ENCODE peak calls at places on chromosomes 5 and 9, in ten cellular contexts. S, M, R, A, E, F, B, K, O and L are unnamed samples.

GRCh38 chr9:5554254-5554653 is 43.9 kb downstream of the PDCD1LG2 start:
- DNase-seq in A (no peak), B (peak), F (no peak), M (no peak), R (no peak), E (no peak), O (no peak), S (no peak), K (peak), L (no peak)

GRCh38 chr5:169519358-169519757 is 64.2 kb upstream of the SPDL1 start:
- DNase-seq in K (no peak), E (no peak), O (no peak), M (no peak), A (no peak), R (no peak), B (no peak), S (no peak), F (no peak), L (no peak)

GRCh38 chr9:127283917-127284316 is 19.3 kb downstream of the GARNL3 start:
- DNase-seq in O (no peak), F (peak), R (peak), E (peak), K (peak), A (peak), S (peak), B (peak), M (no peak), L (peak)

GRCh38 chr9:125977223-125977622 is 230.1 kb downstream of the PBX3 start:
- DNase-seq in F (peak), A (no peak), M (no peak), K (peak), R (no peak), S (peak), B (no peak), E (peak), O (no peak), L (no peak)

GRCh38 chr5:1915316-1915715 is 32.6 kb upstream of the IRX4 start:
- DNase-seq in F (no peak), O (no peak), M (no peak), S (no peak), A (no peak), K (no peak), R (no peak), B (no peak), E (no peak), L (no peak)

GRCh38 chr5:159903134-159903533 is 13.1 kb upstream of the ADRA1B start:
- DNase-seq in F (no peak), R (no peak), E (no peak), M (no peak), S (peak), A (no peak), K (no peak), B (no peak), O (no peak), L (peak)

GRCh38 chr5:176183321-176184074 is 54.7 kb upstream of the SIMC1 start:
- DNase-seq in K (no peak), B (no peak), E (no peak), F (no peak), M (no peak), S (no peak), A (no peak), O (no peak), R (no peak), L (no peak)

GRCh38 chr9:5698004-5698403 is 69.1 kb downstream of the RIC1 start:
- DNase-seq in M (no peak), K (no peak), A (no peak), E (peak), B (no peak), S (no peak), O (no peak), F (no peak), R (no peak), L (no peak)

GRCh38 chr9:6922124-6922676 is 164.4 kb downstream of the KDM4C start:
- DNase-seq in M (no peak), B (no peak), E (no peak), O (no peak), K (no peak), F (no peak), S (no peak), A (no peak), R (no peak), L (no peak)

GRCh38 chr5:44783916-44784315 is 24.8 kb upstream of the MRPS30 start:
- DNase-seq in M (no peak), E (no peak), K (no peak), R (no peak), A (no peak), O (no peak), F (no peak), B (no peak), S (no peak), L (no peak)

GRCh38 chr9:14209399-14209990 is 104.4 kb downstream of the NFIB start:
- DNase-seq in E (no peak), R (no peak), M (no peak), A (no peak), K (no peak), S (no peak), O (no peak), B (no peak), F (no peak), L (no peak)

GRCh38 chr5:132677682-132678400 is 4.1 kb downstream of the IL4 start:
- DNase-seq in F (no peak), M (no peak), K (no peak), B (no peak), O (no peak), A (no peak), R (no peak), E (no peak), S (no peak), L (peak)

GRCh38 chr9:23590601-23591000 is 235.4 kb downstream of the ELAVL2 start:
- DNase-seq in K (no peak), R (no peak), F (no peak), A (no peak), B (no peak), M (no peak), O (no peak), S (no peak), E (no peak), L (peak)

GRCh38 chr9:27549196-27549737 is 19.7 kb upstream of the MOB3B start:
- DNase-seq in S (peak), O (no peak), M (no peak), B (no peak), R (no peak), F (peak), A (no peak), K (peak), E (peak), L (peak)

GRCh38 chr9:136773386-136774044 is 9.2 kb upstream of the LCN15 start:
- DNase-seq in K (peak), M (no peak), S (no peak), F (no peak), A (no peak), R (no peak), E (peak), O (no peak), B (peak), L (no peak)

DNA sequence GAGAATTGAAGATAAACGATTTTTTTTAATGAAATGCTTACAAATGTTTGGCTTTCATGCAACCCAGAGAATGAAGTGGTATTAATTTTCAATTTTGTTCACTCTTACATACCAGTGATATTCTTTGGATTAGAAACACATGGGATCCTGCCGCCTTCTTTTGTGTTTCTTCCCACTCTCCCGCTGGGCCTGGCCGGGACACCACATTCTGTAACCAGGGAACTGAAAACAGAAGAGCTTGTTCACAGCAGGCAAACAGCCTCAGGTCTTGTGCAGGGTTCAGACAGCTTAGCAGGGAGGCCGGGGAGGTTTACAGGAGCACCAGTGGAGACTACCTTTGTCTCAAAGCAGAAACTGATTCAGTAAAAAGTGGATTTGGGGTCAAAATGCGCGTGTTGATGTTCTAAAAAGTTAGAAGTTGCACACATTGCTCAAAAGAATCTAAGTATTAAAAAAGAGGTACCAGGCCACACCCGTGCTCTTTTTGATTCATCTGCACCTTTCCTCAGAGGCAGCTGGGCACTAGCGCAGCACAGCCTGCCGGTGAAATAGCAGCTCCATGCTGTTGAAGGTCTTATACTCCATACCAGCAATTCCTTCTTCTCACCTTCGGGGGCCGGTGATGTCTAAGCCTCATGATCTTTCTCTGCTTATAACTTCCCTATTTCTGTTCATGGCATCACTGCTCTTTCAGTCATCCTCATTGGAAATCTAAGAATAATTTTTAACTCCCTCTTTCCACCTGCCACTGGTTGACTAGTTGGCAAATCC is 67.1 kb downstream of the GRAMD2B start:
- DNase-seq in R (no peak), K (no peak), F (peak), S (no peak), A (peak), M (no peak), O (no peak), E (peak), B (no peak), L (peak)
- TF ChIP-seq CTCF in R (peak), K (no peak), F (peak), S (no peak), A (no peak), M (no peak), O (no peak), E (peak), B (no peak), L (peak)

GRCh38 chr5:93607367-93608258 is 24.6 kb downstream of the NR2F1 start:
- DNase-seq in E (peak), F (peak), M (no peak), O (no peak), B (peak), R (peak), K (peak), S (peak), A (peak), L (peak)
- H3K4me3 ChIP-seq in E (peak), F (peak), M (peak), O (peak), B (no peak), R (no peak), K (no peak), S (peak), A (no peak), L (peak)

GRCh38 chr9:134597957-134598883 is 43.4 kb upstream of the COL5A1 start:
- DNase-seq in R (peak), S (no peak), F (no peak), E (no peak), K (peak), B (no peak), A (peak), M (no peak), O (no peak), L (no peak)
- TF ChIP-seq CTCF in R (no peak), S (no peak), F (no peak), E (no peak), K (no peak), B (no peak), A (no peak), M (peak), O (no peak), L (no peak)

DNA sequence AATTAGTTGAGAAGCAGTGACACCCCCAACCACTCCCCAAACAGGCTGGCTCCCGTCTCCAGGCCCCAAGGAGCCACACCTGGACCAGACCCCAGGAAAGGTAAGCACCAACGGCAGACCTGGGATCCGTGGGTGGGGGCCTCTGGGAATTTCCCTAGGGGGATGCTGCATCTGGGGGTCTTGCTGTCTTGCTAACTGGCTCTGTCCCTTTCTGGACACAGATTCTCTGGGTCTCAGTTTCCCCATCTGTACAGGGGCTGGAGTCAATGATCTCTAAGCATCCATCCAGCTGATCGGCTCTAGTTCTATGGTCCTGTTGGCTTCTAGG is 27.9 kb upstream of the IL17B start:
- DNase-seq in E (no peak), B (no peak), A (no peak), K (no peak), M (no peak), F (no peak), O (no peak), S (no peak), R (no peak), L (no peak)
- H3K4me3 ChIP-seq in E (peak), B (no peak), A (peak), K (peak), M (peak), F (peak), O (peak), S (peak), R (no peak), L (peak)